ENCODE peak calls at places on chromosome 3, in nine cellular contexts. U is HT-29, H is HFFc6, N is bronchial epithelial cell, O is progenitor cell of endocrine pancreas, D is epithelial cell of esophagus, Y is dorsolateral prefrontal cortex, V is HCEC 1CT, C is H54. P is an unnamed sample.

GRCh38 chr3:115989927-115990326 is 366.6 kb downstream of the GAP43 start:
- DNase-seq in N (peak; percentile 62), Y (no peak), U (no peak), D (peak; percentile 31), C (no peak), H (peak; percentile 88), O (no peak), V (peak; percentile 81), P (peak; percentile 72)

GRCh38 chr3:48952510-48953118 is 34.0 kb downstream of the ARIH2 start:
- DNase-seq in H (no peak), O (peak; percentile 13), V (no peak), U (peak; percentile 44), D (peak; percentile 46), C (no peak), N (peak; percentile 31), Y (no peak), P (no peak)

GRCh38 chr3:149448331-149448831 is 26.1 kb upstream of the TM4SF4 start:
- DNase-seq in C (peak; percentile 24), O (no peak), D (peak; percentile 58), N (peak; percentile 61), Y (no peak), U (no peak), H (peak; percentile 77), V (peak; percentile 87), P (peak; percentile 46)

GRCh38 chr3:53286727-53287412 is 31.0 kb upstream of the TKT start:
- DNase-seq in Y (no peak), C (no peak), V (no peak), H (peak; percentile 23), O (no peak), N (no peak), U (no peak), D (no peak), P (no peak)

GRCh38 chr3:160735801-160736200 is 20.2 kb upstream of the PPM1L start:
- DNase-seq in D (no peak), N (no peak), H (no peak), Y (no peak), O (no peak), U (no peak), V (no peak), C (no peak), P (no peak)

GRCh38 chr3:141684758-141685157 is 53.3 kb upstream of the RNF7 start:
- DNase-seq in U (no peak), V (no peak), D (no peak), N (no peak), H (no peak), C (no peak), O (no peak), Y (no peak), P (no peak)

GRCh38 chr3:147655236-147655635 is 246.1 kb downstream of the ZIC1 start:
- DNase-seq in C (no peak), D (no peak), Y (no peak), U (no peak), V (peak; percentile 54), N (no peak), O (no peak), H (no peak), P (no peak)

GRCh38 chr3:60737633-60738399 is 513.4 kb downstream of the FHIT start:
- DNase-seq in D (no peak), U (no peak), H (no peak), Y (no peak), O (no peak), N (no peak), C (no peak), V (no peak), P (no peak)

GRCh38 chr3:71026634-71027578 is 556.6 kb downstream of the FOXP1 start:
- DNase-seq in Y (no peak), N (peak; percentile 91), U (peak; percentile 48), V (no peak), C (no peak), H (no peak), O (no peak), D (peak; percentile 67), P (no peak)

GRCh38 chr3:32325957-32326356 is 65.7 kb upstream of the CMTM7 start:
- DNase-seq in D (peak; percentile 48), C (no peak), N (peak; percentile 43), H (no peak), O (no peak), V (no peak), Y (no peak), U (no peak), P (no peak)

GRCh38 chr3:67083277-67083676 is 85.2 kb downstream of the KBTBD8 start:
- DNase-seq in O (no peak), U (no peak), V (peak; percentile 84), N (peak; percentile 64), Y (no peak), D (peak; percentile 35), C (peak; percentile 7), H (no peak), P (no peak)

GRCh38 chr3:87311309-87311708 is 34.9 kb upstream of the POU1F1 start:
- DNase-seq in D (peak; percentile 66), C (peak; percentile 23), O (no peak), N (peak; percentile 89), V (peak; percentile 23), H (peak; percentile 67), U (no peak), Y (no peak), P (no peak)

P was measured in BJ.